ENCODE peak calls at places on chromosomes 4 and X, in five cellular contexts. P is spleen, L is endodermal cell, V is fibroblast of lung, J is NT2/D1. B is an unnamed sample.

GRCh38 chrX:80388206-80388605 is 32.0 kb upstream of the TENT5D start:
- DNase-seq in V (no peak), P (no peak), L (no peak), J (no peak), B (no peak)

GRCh38 chr4:125538670-125539069 is 223.9 kb downstream of the FAT4 start:
- DNase-seq in J (no peak), V (no peak), L (no peak), P (no peak), B (no peak)

GRCh38 chr4:3786196-3786869 is 20.1 kb downstream of the ADRA2C start:
- DNase-seq in P (no peak), L (no peak), V (no peak), J (no peak), B (no peak)

GRCh38 chrX:16807548-16807947 is 21.3 kb downstream of the TXLNG start:
- DNase-seq in L (peak; percentile 61), P (no peak), V (peak; percentile 23), J (no peak), B (no peak)

GRCh38 chr4:89751416-89751815 is 85.5 kb downstream of the SNCA start:
- DNase-seq in P (no peak), V (no peak), L (no peak), J (no peak), B (no peak)

GRCh38 chr4:156790866-156791265 is 180.7 kb downstream of the PDGFC start:
- DNase-seq in L (peak; percentile 50), V (peak; percentile 83), P (no peak), J (peak; percentile 8), B (no peak)

GRCh38 chr4:11471613-11472012 is 42.9 kb upstream of the HS3ST1 start:
- DNase-seq in L (no peak), J (no peak), P (peak; percentile 78), V (no peak), B (no peak)

GRCh38 chr4:76434901-76435688 is at the start of gene SHROOM3:
- DNase-seq in P (no peak), L (peak; percentile 64), V (no peak), J (no peak), B (no peak)

GRCh38 chrX:106397788-106398538 is 213.8 kb upstream of the RADX start:
- DNase-seq in J (no peak), P (no peak), L (no peak), V (no peak), B (no peak)

GRCh38 chr4:56314207-56314915 is 72.9 kb downstream of the AASDH start:
- DNase-seq in P (no peak), V (no peak), L (no peak), J (no peak), B (no peak)

GRCh38 chr4:101660607-101661006 is 129.9 kb upstream of the BANK1 start:
- DNase-seq in P (no peak), J (no peak), L (no peak), V (no peak), B (no peak)

GRCh38 chr4:184938871-184939270 is 79.4 kb upstream of the HELT start:
- DNase-seq in P (no peak), L (no peak), V (no peak), J (no peak), B (no peak)

GRCh38 chrX:103175944-103176753 is 38.8 kb upstream of the BEX4 start:
- DNase-seq in L (peak; percentile 89), P (no peak), J (no peak), V (peak; percentile 51), B (no peak)

GRCh38 chr4:94759767-94760211 is 2.0 kb downstream of the BMPR1B start:
- DNase-seq in L (no peak), J (no peak), V (no peak), P (no peak), B (no peak)
- H3K27me3 ChIP-seq in L (peaks cover 41% of the 10 kb centered on the region), J (peaks cover 38% of the 10 kb centered on the region), V (peaks cover 18% of the 10 kb centered on the region), P (peaks cover 12% of the 10 kb centered on the region), B (peaks cover 21% of the 10 kb centered on the region)

DNA sequence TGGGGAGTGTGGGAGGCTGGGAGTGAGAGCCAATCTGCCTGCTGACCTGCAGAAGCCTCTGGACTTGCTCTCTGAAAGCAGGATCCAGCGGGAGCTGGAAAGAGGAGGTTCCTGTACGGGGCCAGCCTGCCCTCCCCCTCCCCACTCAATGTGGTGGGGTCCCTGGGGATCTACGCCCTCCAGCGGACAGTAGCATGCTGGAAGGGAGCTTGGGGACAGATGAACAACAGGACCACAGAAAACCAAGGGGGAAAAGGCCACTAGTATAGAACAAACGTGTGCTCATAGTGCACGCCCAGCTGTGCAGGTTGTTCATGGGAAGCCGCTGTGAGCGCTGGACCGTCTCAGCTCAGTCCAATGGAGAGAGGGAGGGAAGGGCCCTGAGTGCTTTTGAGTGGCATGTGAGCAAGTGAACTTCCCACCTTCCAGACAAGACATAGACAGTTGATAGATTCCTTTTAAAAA is 15.8 kb downstream of the HMX1 start:
- DNase-seq in V (no peak), P (no peak), J (peak; percentile 55), L (peak; percentile 89), B (no peak)
- H3K27me3 ChIP-seq in V (peaks cover 51% of the 10 kb centered on the region), P (peaks cover 57% of the 10 kb centered on the region), J (peaks cover 61% of the 10 kb centered on the region), L (peaks cover 94% of the 10 kb centered on the region), B (peaks cover 45% of the 10 kb centered on the region)

GRCh38 chr4:13543091-13543581 is 1.2 kb downstream of the NKX3-2 start:
- DNase-seq in P (peak; percentile 62), V (no peak), L (peak; percentile 77), J (no peak), B (no peak)

GRCh38 chr4:13545394-13545808 is 1.1 kb upstream of the NKX3-2 start:
- DNase-seq in L (no peak), J (no peak), P (no peak), V (no peak), B (no peak)

GRCh38 chr4:13542577-13543042 is 1.7 kb downstream of the NKX3-2 start:
- DNase-seq in V (no peak), P (peak; percentile 70), J (no peak), L (peak; percentile 64), B (no peak)

GRCh38 chr4:13544556-13545393 is 467 bp upstream of the NKX3-2 start:
- DNase-seq in V (peak; percentile 71), J (peak; percentile 95), L (peak; percentile 98), P (peak; percentile 84), B (no peak)

GRCh38 chr4:13543648-13544555 is at the start of gene NKX3-2:
- DNase-seq in V (no peak), P (peak; percentile 76), J (no peak), L (peak; percentile 84), B (no peak)
- H3K27me3 ChIP-seq in V (peaks cover 67% of the 10 kb centered on the region), P (peaks cover 87% of the 10 kb centered on the region), J (peaks cover 16% of the 10 kb centered on the region), L (peaks cover 93% of the 10 kb centered on the region), B (peaks cover 54% of the 10 kb centered on the region)

GRCh38 chr4:81032805-81033684 is 2.5 kb downstream of the BMP3 start:
- DNase-seq in J (no peak), L (no peak), V (no peak), P (no peak), B (no peak)

GRCh38 chr4:81031389-81032173 is 1.1 kb downstream of the BMP3 start:
- DNase-seq in V (no peak), L (peak; percentile 79), J (no peak), P (peak; percentile 74), B (no peak)

GRCh38 chr4:81030617-81031388 is at the start of gene BMP3:
- DNase-seq in V (peak; percentile 48), P (peak; percentile 73), L (peak; percentile 81), J (no peak), B (no peak)

GRCh38 chr4:81032174-81032551 is 1.7 kb downstream of the BMP3 start:
- DNase-seq in L (peak; percentile 44), P (no peak), J (no peak), V (no peak), B (no peak)

GRCh38 chr4:81030061-81030616 is 369 bp upstream of the BMP3 start:
- DNase-seq in L (no peak), P (no peak), J (no peak), V (no peak), B (no peak)
- H3K27me3 ChIP-seq in L (peaks cover 100% of the 10 kb centered on the region), P (peaks cover 16% of the 10 kb centered on the region), J (peaks cover 58% of the 10 kb centered on the region), V (peaks cover 26% of the 10 kb centered on the region), B (peaks cover 25% of the 10 kb centered on the region)